ENCODE peak calls at places on chromosome 9, in seven cellular contexts. G is neural progenitor cell; J is NT2/D1; A is epithelial cell of esophagus; H is spleen; F is CD4-positive, CD25-positive, alpha-beta regulatory T cell; Q is dorsolateral prefrontal cortex. L is an unnamed sample.

GRCh38 chr9:75188756-75189155 is 100.4 kb downstream of the OSTF1 start:
- DNase-seq in A (peak; percentile 75), H (no peak), G (no peak), Q (no peak), J (no peak), F (no peak), L (no peak)

GRCh38 chr9:116855881-116856662 is 169.0 kb downstream of the TRIM32 start:
- DNase-seq in A (peak; percentile 99), Q (peak; percentile 9), J (no peak), G (no peak), F (no peak), H (no peak), L (no peak)

GRCh38 chr9:112050544-112051475 is 124.3 kb downstream of the SUSD1 start:
- DNase-seq in G (peak; percentile 31), A (peak; percentile 80), Q (no peak), H (no peak), F (no peak), J (no peak), L (no peak)

GRCh38 chr9:124180557-124180956 is 77.2 kb upstream of the NEK6 start:
- DNase-seq in Q (peak; percentile 68), J (no peak), G (no peak), F (no peak), A (peak; percentile 5), H (no peak), L (no peak)

GRCh38 chr9:78676623-78677022 is 379.7 kb downstream of the PSAT1 start:
- DNase-seq in G (no peak), H (no peak), J (no peak), F (no peak), Q (no peak), A (no peak), L (no peak)

GRCh38 chr9:21657966-21658667 is 144.3 kb upstream of the MTAP start:
- DNase-seq in Q (no peak), A (no peak), G (no peak), J (no peak), H (no peak), F (no peak), L (no peak)

GRCh38 chr9:118331622-118332045 is 627.4 kb downstream of the TLR4 start:
- DNase-seq in H (no peak), F (no peak), A (peak; percentile 51), Q (no peak), G (no peak), J (no peak), L (peak; percentile 25)

GRCh38 chr9:105510024-105510423 is 47.9 kb upstream of the FKTN start:
- DNase-seq in G (no peak), A (peak; percentile 67), F (no peak), Q (no peak), J (no peak), H (no peak), L (no peak)

GRCh38 chr9:6195714-6196360 is 19.8 kb upstream of the IL33 start:
- DNase-seq in A (peak; percentile 73), Q (no peak), G (no peak), F (no peak), J (no peak), H (no peak), L (no peak)

GRCh38 chr9:114037249-114037648 is 40.9 kb downstream of the AMBP start:
- DNase-seq in F (no peak), J (no peak), Q (no peak), H (peak; percentile 19), G (no peak), A (no peak), L (no peak)

GRCh38 chr9:112921549-112921948 is 30.9 kb upstream of the SLC46A2 start:
- DNase-seq in Q (no peak), A (peak; percentile 68), F (peak; percentile 25), G (peak; percentile 62), H (no peak), J (peak; percentile 23), L (no peak)

GRCh38 chr9:113011911-113012381 is at the start of gene ZNF883:
- DNase-seq in Q (peak; percentile 70), H (peak; percentile 77), G (peak; percentile 74), J (peak; percentile 71), F (peak; percentile 25), A (peak; percentile 73), L (no peak)

GRCh38 chr9:116686693-116687073 is 422 bp upstream of the TRIM32 start:
- DNase-seq in F (no peak), Q (no peak), G (no peak), A (no peak), H (no peak), J (no peak), L (peak; percentile 17)

GRCh38 chr9:33633621-33634020 is 109.6 kb downstream of the ANKRD18B start:
- DNase-seq in J (no peak), A (no peak), H (no peak), F (no peak), Q (no peak), G (no peak), L (no peak)

GRCh38 chr9:70036641-70037040 is 7.0 kb upstream of the MAMDC2 start:
- DNase-seq in J (no peak), G (no peak), A (no peak), F (no peak), Q (no peak), H (no peak), L (no peak)

GRCh38 chr9:95134457-95134881 is 183.0 kb downstream of the FANCC start:
- DNase-seq in F (no peak), H (no peak), A (no peak), Q (no peak), J (no peak), G (no peak), L (no peak)

GRCh38 chr9:138022121-138022741 is 144.6 kb downstream of the CACNA1B start:
- DNase-seq in H (peak; percentile 70), Q (peak; percentile 3), J (peak; percentile 18), G (peak; percentile 84), A (no peak), F (peak; percentile 36), L (no peak)

DNA sequence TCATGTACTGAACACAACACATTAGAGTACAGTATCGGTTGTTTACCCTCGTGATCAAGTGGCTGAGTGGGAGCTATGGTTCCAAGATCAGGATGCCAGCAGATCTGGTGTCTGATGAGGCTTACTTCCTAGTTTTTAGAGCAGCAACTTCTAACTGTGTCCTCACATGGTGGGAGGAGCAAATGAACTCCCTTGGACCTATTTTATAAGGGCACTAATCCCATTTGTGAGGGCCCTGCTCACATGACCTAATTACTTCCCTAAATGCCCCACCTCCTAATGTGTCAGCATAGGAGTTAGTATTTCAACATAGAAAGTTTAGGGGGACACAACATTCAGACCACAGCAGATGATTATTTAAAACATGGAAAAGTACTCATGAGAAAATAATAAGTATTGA is 111.8 kb downstream of the GCNT1 start:
- DNase-seq in A (no peak), H (no peak), G (no peak), F (no peak), Q (no peak), J (no peak), L (no peak)
- H3K4me3 ChIP-seq in A (no peak overlapping the region), H (no peak overlapping the region), G (no peak overlapping the region), F (peak overlapping the region; percentile 42), Q (no peak overlapping the region), J (no peak overlapping the region), L (no peak overlapping the region)

GRCh38 chr9:135502168-135502872 is 1.8 kb downstream of the MRPS2 start:
- DNase-seq in G (no peak), Q (no peak), A (no peak), H (peak; percentile 66), F (no peak), J (no peak), L (no peak)
- H3K4me3 ChIP-seq in G (peak overlapping the region; percentile 91), Q (peak overlapping the region; percentile 96), A (peak overlapping the region; percentile 74), H (no peak overlapping the region), F (no peak overlapping the region), J (peak overlapping the region; percentile 97), L (no peak overlapping the region)

GRCh38 chr9:121700831-121701419 is 49.5 kb downstream of the DAB2IP start:
- DNase-seq in J (no peak), H (no peak), A (peak; percentile 43), Q (no peak), G (no peak), F (no peak), L (no peak)
- H3K4me3 ChIP-seq in J (no peak overlapping the region), H (no peak overlapping the region), A (peak overlapping the region; percentile 66), Q (peak overlapping the region; percentile 68), G (no peak overlapping the region), F (no peak overlapping the region), L (no peak overlapping the region)

GRCh38 chr9:135648494-135649410 is 9.4 kb upstream of the GLT6D1 start:
- DNase-seq in H (no peak), J (no peak), F (no peak), A (no peak), G (peak; percentile 60), Q (no peak), L (no peak)
- H3K4me3 ChIP-seq in H (no peak overlapping the region), J (no peak overlapping the region), F (no peak overlapping the region), A (no peak overlapping the region), G (peak overlapping the region; percentile 21), Q (no peak overlapping the region), L (no peak overlapping the region)

GRCh38 chr9:72150653-72151052 is 1.4 kb downstream of the GDA start:
- DNase-seq in J (no peak), H (no peak), G (no peak), Q (no peak), A (no peak), F (no peak), L (no peak)

GRCh38 chr9:72150172-72150571 is 932 bp downstream of the GDA start:
- DNase-seq in G (no peak), F (no peak), J (no peak), Q (no peak), H (no peak), A (no peak), L (no peak)

GRCh38 chr9:72151099-72151498 is 1.9 kb downstream of the GDA start:
- DNase-seq in J (no peak), G (no peak), Q (no peak), A (peak; percentile 26), F (no peak), H (no peak), L (no peak)

GRCh38 chr9:72147676-72148075 is 1.6 kb upstream of the GDA start:
- DNase-seq in A (no peak), Q (no peak), F (no peak), G (no peak), H (no peak), J (no peak), L (no peak)

GRCh38 chr9:72149231-72149975 is at the start of gene GDA:
- DNase-seq in G (peak; percentile 66), Q (peak; percentile 18), H (no peak), A (peak; percentile 43), J (peak; percentile 15), F (no peak), L (no peak)
- H3K4me3 ChIP-seq in G (peak within 1 kb of the TSS; percentile 60), Q (peak within 1 kb of the TSS; percentile 61), H (no peak within 1 kb of the TSS), A (peak within 1 kb of the TSS; percentile 38), J (peak within 1 kb of the TSS; percentile 56), F (no peak within 1 kb of the TSS), L (peak within 1 kb of the TSS; percentile 53)

GRCh38 chr9:93130861-93131481 is 3.1 kb downstream of the NINJ1 start:
- DNase-seq in Q (no peak), J (no peak), G (no peak), A (no peak), H (peak; percentile 89), F (no peak), L (no peak)

GRCh38 chr9:93132287-93132927 is 1.6 kb downstream of the NINJ1 start:
- DNase-seq in H (peak; percentile 84), Q (peak; percentile 62), A (peak; percentile 23), F (no peak), G (no peak), J (no peak), L (no peak)

GRCh38 chr9:93132946-93133640 is 958 bp downstream of the NINJ1 start:
- DNase-seq in Q (no peak), F (no peak), J (no peak), A (peak; percentile 28), H (peak; percentile 86), G (peak; percentile 18), L (no peak)

GRCh38 chr9:93129691-93130500 is 4.2 kb downstream of the NINJ1 start:
- DNase-seq in J (no peak), Q (no peak), H (peak; percentile 81), G (no peak), F (no peak), A (no peak), L (no peak)

GRCh38 chr9:93131599-93132286 is 2.3 kb downstream of the NINJ1 start:
- DNase-seq in H (peak; percentile 73), G (no peak), A (no peak), Q (no peak), F (no peak), J (no peak), L (no peak)
- H3K4me3 ChIP-seq in H (no peak overlapping the region), G (no peak overlapping the region), A (peak overlapping the region; percentile 62), Q (peak overlapping the region; percentile 2), F (no peak overlapping the region), J (no peak overlapping the region), L (no peak overlapping the region)

L was measured in Panc1.